ENCODE peak calls at places on chromosomes 11 and 22, in eight cellular contexts. B, C, N, K, S, V, W and A are unnamed samples.

GRCh38 chr11:17003426-17003825 is 10.8 kb downstream of the PLEKHA7 start:
- DNase-seq in B (no peak), C (no peak), N (no peak), K (no peak), S (no peak), V (no peak), W (no peak), A (no peak)

GRCh38 chr11:46826310-46827044 is 19.6 kb downstream of the CKAP5 start:
- DNase-seq in B (peak; percentile 37), C (peak; percentile 57), N (no peak), K (peak; percentile 91), S (peak; percentile 91), V (peak; percentile 85), W (peak; percentile 75), A (peak; percentile 95)

GRCh38 chr11:15055620-15056356 is 17.6 kb upstream of the CALCB start:
- DNase-seq in B (peak; percentile 41), C (no peak), N (no peak), K (no peak), S (no peak), V (no peak), W (no peak), A (no peak)

GRCh38 chr11:27385245-27385644 is 22.2 kb upstream of the CCDC34 start:
- DNase-seq in B (no peak), C (no peak), N (peak; percentile 3), K (no peak), S (no peak), V (no peak), W (no peak), A (no peak)

GRCh38 chr11:128963744-128964340 is 21.2 kb upstream of the TP53AIP1 start:
- DNase-seq in B (no peak), C (no peak), N (no peak), K (peak; percentile 79), S (no peak), V (no peak), W (no peak), A (no peak)

GRCh38 chr11:11038339-11039248 is 180.7 kb upstream of the ZBED5 start:
- DNase-seq in B (no peak), C (no peak), N (no peak), K (no peak), S (peak; percentile 87), V (no peak), W (no peak), A (no peak)

GRCh38 chr11:117094776-117095175 is 3.5 kb downstream of the SIK3 start:
- DNase-seq in B (no peak), C (no peak), N (no peak), K (peak; percentile 80), S (no peak), V (peak; percentile 74), W (no peak), A (peak; percentile 62)

GRCh38 chr11:83033972-83034672 is 37.6 kb downstream of the RAB30 start:
- DNase-seq in B (no peak), C (no peak), N (peak; percentile 36), K (no peak), S (peak; percentile 71), V (peak; percentile 77), W (no peak), A (peak; percentile 73)

GRCh38 chr22:30561402-30562154 is 12.9 kb downstream of the GAL3ST1 start:
- DNase-seq in B (peak; percentile 76), C (no peak), N (no peak), K (peak; percentile 92), S (no peak), V (no peak), W (no peak), A (no peak)